ENCODE peak calls at places on chromosomes 7 and 10, in ten cellular contexts. S, U, J, H, V, Q, B, D, K and R are unnamed samples.

GRCh38 chr10:116892873-116893685 is 43.8 kb downstream of the ENO4 start:
- DNase-seq in Q (no peak), D (no peak), J (no peak), U (no peak), K (no peak), B (no peak), S (no peak), V (no peak), H (no peak), R (no peak)

GRCh38 chr7:106358103-106358663 is 73.4 kb upstream of the NAMPT start:
- DNase-seq in U (no peak), Q (no peak), B (no peak), V (no peak), H (no peak), J (no peak), S (no peak), K (no peak), D (no peak), R (no peak)

GRCh38 chr7:133564484-133564883 is 311.6 kb downstream of the EXOC4 start:
- DNase-seq in D (no peak), H (no peak), K (no peak), J (no peak), B (no peak), U (no peak), S (no peak), V (no peak), Q (no peak), R (no peak)

GRCh38 chr7:151511270-151511669 is 8.4 kb downstream of the RHEB start:
- DNase-seq in B (no peak), S (no peak), Q (no peak), U (no peak), J (no peak), D (no peak), H (no peak), V (no peak), K (no peak), R (no peak)

GRCh38 chr10:130926442-130926841 is 385.1 kb downstream of the TCERG1L start:
- DNase-seq in H (no peak), Q (no peak), B (no peak), K (no peak), J (no peak), U (no peak), V (no peak), S (no peak), D (no peak), R (no peak)

GRCh38 chr10:10872706-10873276 is 144.9 kb upstream of the CELF2 start:
- DNase-seq in U (no peak), H (no peak), J (no peak), B (no peak), S (no peak), D (no peak), Q (no peak), V (no peak), K (no peak), R (no peak)

GRCh38 chr7:1939434-1940401 is 269.6 kb downstream of the ELFN1 start:
- DNase-seq in V (no peak), D (no peak), U (peak), J (no peak), K (no peak), H (no peak), Q (no peak), S (no peak), B (no peak), R (no peak)

GRCh38 chr7:30795161-30795943 is 24.1 kb downstream of the MINDY4 start:
- DNase-seq in Q (no peak), B (no peak), S (no peak), U (no peak), H (no peak), D (no peak), V (no peak), K (no peak), J (no peak), R (no peak)

GRCh38 chr7:11748884-11749283 is 83.1 kb downstream of the THSD7A start:
- DNase-seq in U (no peak), B (no peak), H (no peak), Q (no peak), S (no peak), J (no peak), D (no peak), V (no peak), K (no peak), R (no peak)

GRCh38 chr10:51656467-51656866 is 42.9 kb downstream of the CSTF2T start:
- DNase-seq in V (no peak), K (no peak), H (no peak), S (no peak), J (no peak), U (no peak), D (no peak), Q (no peak), B (no peak), R (no peak)

GRCh38 chr7:50957427-50957826 is 174.7 kb upstream of the GRB10 start:
- DNase-seq in U (no peak), D (no peak), J (no peak), K (no peak), B (no peak), S (no peak), H (no peak), Q (no peak), V (no peak), R (no peak)

GRCh38 chr10:103757531-103758293 is 97.7 kb downstream of the SH3PXD2A start:
- DNase-seq in J (no peak), B (peak), Q (no peak), H (no peak), S (no peak), K (no peak), U (peak), D (no peak), V (peak), R (peak)

GRCh38 chr10:117804470-117805011 is 242.2 kb downstream of the RAB11FIP2 start:
- DNase-seq in J (no peak), K (no peak), V (peak), S (peak), Q (no peak), U (no peak), D (peak), B (no peak), H (no peak), R (no peak)

GRCh38 chr7:921071-921461 is 33.4 kb downstream of the ADAP1 start:
- DNase-seq in K (no peak), S (no peak), D (no peak), V (no peak), B (no peak), J (no peak), U (no peak), Q (no peak), H (no peak), R (no peak)